ENCODE peak calls at places on chromosomes 13 and 19, in seven cellular contexts. L is GM12892, O is IMR-90, D is H1, G is adrenal gland, N is HepG2, M is spleen. V is an unnamed sample.

GRCh38 chr13:66689628-66690027 is 540.5 kb downstream of the PCDH9 start:
- DNase-seq in L (no peak), O (peak), D (no peak), G (no peak), N (no peak), M (no peak), V (no peak)

GRCh38 chr19:12952488-12953455 is 4.3 kb downstream of the GADD45GIP1 start:
- DNase-seq in L (no peak), O (peak), D (no peak), G (peak), N (no peak), M (no peak), V (no peak)

GRCh38 chr19:1364070-1364719 is 19.5 kb upstream of the NDUFS7 start:
- DNase-seq in L (no peak), O (peak), D (no peak), G (no peak), N (no peak), M (no peak), V (no peak)

GRCh38 chr19:46861691-46862503 is 1.1 kb downstream of the ARHGAP35 start:
- DNase-seq in L (no peak), O (no peak), D (no peak), G (peak), N (no peak), M (no peak), V (no peak)

GRCh38 chr19:14250870-14251269 is 44.9 kb upstream of the ADGRL1 start:
- DNase-seq in L (no peak), O (no peak), D (no peak), G (no peak), N (no peak), M (no peak), V (no peak)

GRCh38 chr13:112102243-112102642 is 35.3 kb downstream of the SOX1 start:
- DNase-seq in L (no peak), O (no peak), D (no peak), G (no peak), N (peak), M (no peak), V (no peak)

GRCh38 chr13:73331556-73331955 is 272.8 kb downstream of the KLF5 start:
- DNase-seq in L (no peak), O (no peak), D (no peak), G (no peak), N (no peak), M (no peak), V (no peak)

GRCh38 chr13:48660356-48661076 is 6.8 kb downstream of the CYSLTR2 start:
- DNase-seq in L (no peak), O (no peak), D (no peak), G (no peak), N (no peak), M (no peak), V (no peak)

GRCh38 chr19:53868091-53868891 is 608 bp downstream of the MYADM start:
- DNase-seq in L (no peak), O (peak), D (no peak), G (peak), N (peak), M (peak), V (peak)

GRCh38 chr19:39499082-39499642 is 415 bp downstream of the DLL3 start:
- DNase-seq in L (no peak), O (no peak), D (no peak), G (no peak), N (no peak), M (peak), V (no peak)

GRCh38 chr19:30450101-30450500 is 77.9 kb downstream of the ZNF536 start:
- DNase-seq in L (no peak), O (no peak), D (peak), G (peak), N (no peak), M (peak), V (no peak)

GRCh38 chr13:41496420-41497234 is 39.3 kb downstream of the RGCC start:
- DNase-seq in L (no peak), O (peak), D (no peak), G (no peak), N (no peak), M (no peak), V (no peak)

GRCh38 chr13:50512602-50513527 is 330.6 kb downstream of the DLEU7 start:
- DNase-seq in L (peak), O (peak), D (no peak), G (peak), N (peak), M (peak), V (no peak)

GRCh38 chr13:63696055-63696454 is 2280.4 kb upstream of the PCDH20 start:
- DNase-seq in L (no peak), O (peak), D (no peak), G (no peak), N (no peak), M (no peak), V (no peak)

GRCh38 chr13:29593605-29594297 is 1.7 kb downstream of the SLC7A1 start:
- DNase-seq in L (no peak), O (no peak), D (no peak), G (no peak), N (no peak), M (no peak), V (no peak)

GRCh38 chr19:49889687-49890348 is 6.9 kb downstream of the IL4I1 start:
- DNase-seq in L (no peak), O (peak), D (peak), G (peak), N (no peak), M (peak), V (no peak)

GRCh38 chr13:40665061-40665753 is 1.2 kb downstream of the FOXO1 start:
- DNase-seq in L (no peak), O (no peak), D (no peak), G (peak), N (no peak), M (peak), V (no peak)

GRCh38 chr13:97411894-97412460 is 22.0 kb upstream of the RAP2A start:
- DNase-seq in L (no peak), O (no peak), D (no peak), G (no peak), N (no peak), M (no peak), V (no peak)

GRCh38 chr13:21079761-21080730 is 18.7 kb upstream of the LATS2 start:
- DNase-seq in L (no peak), O (peak), D (no peak), G (no peak), N (peak), M (no peak), V (peak)

GRCh38 chr19:31253816-31254551 is 95.3 kb downstream of the TSHZ3 start:
- DNase-seq in L (no peak), O (peak), D (no peak), G (no peak), N (no peak), M (no peak), V (no peak)

GRCh38 chr13:30802501-30802900 is 67.2 kb downstream of the ALOX5AP start:
- DNase-seq in L (no peak), O (no peak), D (no peak), G (no peak), N (no peak), M (no peak), V (no peak)

GRCh38 chr13:52975969-52976368 is 52.6 kb upstream of the OLFM4 start:
- DNase-seq in L (no peak), O (no peak), D (no peak), G (no peak), N (no peak), M (no peak), V (no peak)

GRCh38 chr13:94192576-94192975 is 286.9 kb downstream of the DCT start:
- DNase-seq in L (no peak), O (peak), D (no peak), G (peak), N (peak), M (no peak), V (no peak)

GRCh38 chr19:29287061-29287460 is 74.1 kb upstream of the UQCRFS1 start:
- DNase-seq in L (no peak), O (no peak), D (no peak), G (no peak), N (no peak), M (no peak), V (no peak)

GRCh38 chr13:97141564-97142005 is 80.5 kb upstream of the MBNL2 start:
- DNase-seq in L (no peak), O (peak), D (peak), G (peak), N (peak), M (no peak), V (peak)

GRCh38 chr13:81795710-81796109 is 1454.8 kb upstream of the SPRY2 start:
- DNase-seq in L (no peak), O (no peak), D (no peak), G (no peak), N (no peak), M (no peak), V (no peak)

GRCh38 chr13:27018230-27018875 is 153.3 kb downstream of the USP12 start:
- DNase-seq in L (no peak), O (no peak), D (no peak), G (no peak), N (no peak), M (no peak), V (no peak)

GRCh38 chr13:95247857-95248256 is 53.4 kb downstream of the ABCC4 start:
- DNase-seq in L (no peak), O (no peak), D (no peak), G (no peak), N (no peak), M (no peak), V (no peak)

GRCh38 chr13:82571653-82572052 is 1310.6 kb downstream of the SLITRK1 start:
- DNase-seq in L (no peak), O (no peak), D (no peak), G (no peak), N (no peak), M (no peak), V (no peak)

GRCh38 chr13:114161644-114162532 is 17.2 kb upstream of the CFAP97D2 start:
- DNase-seq in L (no peak), O (peak), D (no peak), G (peak), N (peak), M (peak), V (no peak)

GRCh38 chr19:30111456-30111855 is 169.4 kb downstream of the URI1 start:
- DNase-seq in L (no peak), O (no peak), D (no peak), G (no peak), N (no peak), M (no peak), V (no peak)

GRCh38 chr13:68076046-68076445 is 845.9 kb upstream of the PCDH9 start:
- DNase-seq in L (no peak), O (no peak), D (no peak), G (no peak), N (no peak), M (peak), V (no peak)

GRCh38 chr19:35355851-35356460 is 2.3 kb upstream of the FFAR3 start:
- DNase-seq in L (no peak), O (no peak), D (no peak), G (no peak), N (no peak), M (peak), V (no peak)

GRCh38 chr19:6501740-6502648 is at the start of gene TUBB4A:
- DNase-seq in L (peak), O (no peak), D (no peak), G (peak), N (no peak), M (peak), V (no peak)
- TF ChIP-seq POLR2A in L (no peak), O (no peak), D (no peak), G (peak), N (no peak), M (no peak), V (no peak)

DNA sequence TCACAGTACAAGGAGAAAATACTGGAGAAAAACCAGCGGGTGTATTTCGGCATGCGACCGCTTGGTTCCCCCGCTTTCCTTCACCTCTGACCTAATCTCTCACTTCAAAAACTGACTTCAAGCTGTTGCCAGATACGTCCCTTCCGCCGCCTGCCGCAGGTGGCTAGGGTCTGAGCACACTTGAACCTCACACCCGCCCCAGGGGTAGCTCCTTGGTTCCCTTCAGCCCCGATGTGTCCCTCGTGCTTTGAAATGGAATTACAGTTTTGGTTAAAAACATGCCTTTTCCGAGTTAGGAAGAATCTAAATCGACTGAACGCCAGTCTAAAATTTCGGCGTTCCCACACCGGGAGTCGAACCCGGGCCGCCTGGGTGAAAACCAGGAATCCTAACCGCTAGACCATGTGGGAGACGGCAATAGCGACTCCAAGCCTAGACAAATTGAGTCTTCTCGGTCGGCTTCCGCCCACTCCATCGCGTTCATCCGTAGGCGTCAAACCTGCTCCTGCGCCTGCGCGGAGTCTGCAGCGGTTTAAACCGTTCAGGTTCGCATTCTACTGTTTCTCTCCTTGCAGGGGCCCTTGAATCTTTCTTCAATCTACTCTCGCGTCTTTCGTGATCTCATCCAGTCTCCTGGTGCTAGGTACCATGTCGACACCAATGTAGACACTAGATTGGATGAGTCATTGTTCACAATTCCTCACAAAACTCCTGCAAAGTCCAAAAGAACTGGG is 71.5 kb downstream of the NUFIP1 start:
- DNase-seq in L (peak), O (peak), D (peak), G (peak), N (peak), M (peak), V (peak)
- TF ChIP-seq POLR2A in L (no peak), O (no peak), D (no peak), G (peak), N (no peak), M (peak), V (no peak)

GRCh38 chr19:55605637-55606470 is at the start of gene ZNF865:
- DNase-seq in L (no peak), O (peak), D (no peak), G (peak), N (peak), M (peak), V (peak)
- TF ChIP-seq POLR2A in L (no peak), O (peak), D (no peak), G (no peak), N (no peak), M (no peak), V (peak)

GRCh38 chr19:18587962-18588610 is 512 bp upstream of the REX1BD start:
- DNase-seq in L (no peak), O (no peak), D (no peak), G (no peak), N (peak), M (no peak), V (no peak)

GRCh38 chr19:18590273-18591272 is 2.0 kb downstream of the REX1BD start:
- DNase-seq in L (no peak), O (peak), D (peak), G (no peak), N (peak), M (no peak), V (no peak)

GRCh38 chr19:18589380-18590272 is 1.0 kb downstream of the REX1BD start:
- DNase-seq in L (no peak), O (peak), D (peak), G (peak), N (peak), M (peak), V (no peak)

GRCh38 chr19:18587561-18587960 is 1.0 kb upstream of the REX1BD start:
- DNase-seq in L (no peak), O (no peak), D (no peak), G (no peak), N (peak), M (no peak), V (no peak)

GRCh38 chr19:18588611-18589379 is at the start of gene REX1BD:
- DNase-seq in L (peak), O (peak), D (no peak), G (peak), N (peak), M (peak), V (peak)
- TF ChIP-seq POLR2A in L (peak), O (peak), D (peak), G (peak), N (peak), M (peak), V (peak)

GRCh38 chr19:18538115-18538514 is 5.3 kb downstream of the FKBP8 start:
- DNase-seq in L (no peak), O (no peak), D (no peak), G (no peak), N (no peak), M (no peak), V (no peak)

GRCh38 chr19:18536475-18536874 is 6.9 kb downstream of the FKBP8 start:
- DNase-seq in L (no peak), O (no peak), D (no peak), G (no peak), N (no peak), M (no peak), V (no peak)

GRCh38 chr19:18539372-18539771 is 4.0 kb downstream of the FKBP8 start:
- DNase-seq in L (no peak), O (no peak), D (no peak), G (no peak), N (no peak), M (no peak), V (no peak)

GRCh38 chr19:18541258-18541991 is 1.9 kb downstream of the FKBP8 start:
- DNase-seq in L (no peak), O (no peak), D (no peak), G (peak), N (no peak), M (no peak), V (no peak)

GRCh38 chr19:18537431-18537830 is 5.9 kb downstream of the FKBP8 start:
- DNase-seq in L (no peak), O (no peak), D (no peak), G (no peak), N (no peak), M (no peak), V (no peak)
- TF ChIP-seq POLR2A in L (no peak), O (no peak), D (no peak), G (no peak), N (no peak), M (no peak), V (no peak)

DNA sequence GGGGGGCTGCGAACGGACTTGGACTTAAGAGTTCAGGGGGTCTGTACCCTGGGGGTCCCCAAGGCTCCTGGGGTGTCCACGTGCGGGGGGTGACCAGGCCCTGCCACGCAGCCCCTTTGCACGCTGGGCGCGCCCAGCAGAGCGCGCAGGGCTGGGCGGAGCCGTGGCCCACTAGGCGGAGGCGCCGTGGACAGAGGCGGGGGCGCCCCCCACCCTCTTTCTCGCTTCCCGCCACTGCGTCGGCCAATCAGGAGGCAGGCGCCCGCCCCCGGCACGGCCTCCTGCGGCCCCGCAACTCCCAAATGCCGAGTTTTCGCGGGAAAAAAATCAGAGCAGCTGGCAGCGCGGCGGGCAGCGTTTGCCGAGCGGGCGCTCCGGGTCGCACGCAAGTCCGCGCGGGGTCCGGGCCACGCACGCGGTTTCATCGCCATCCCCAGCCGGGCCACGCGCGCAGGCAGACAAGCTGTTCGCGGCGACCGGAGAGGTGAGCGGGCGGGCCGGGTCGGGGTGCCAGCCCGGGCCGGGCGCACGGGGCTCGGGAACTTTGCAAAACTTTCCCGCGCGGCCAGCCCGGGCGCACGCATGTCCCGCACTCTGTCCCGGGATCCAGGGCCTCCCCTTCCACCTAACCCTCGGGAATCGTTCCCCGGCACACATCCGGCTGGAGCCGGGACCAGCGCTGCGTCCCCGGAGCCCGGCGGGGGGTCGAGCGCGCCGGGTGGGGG is at the start of gene UHRF1:
- DNase-seq in L (no peak), O (no peak), D (no peak), G (no peak), N (peak), M (no peak), V (peak)
- TF ChIP-seq POLR2A in L (peak), O (peak), D (no peak), G (no peak), N (peak), M (no peak), V (peak)